ENCODE peak calls at places on chromosomes 2 and 18, in five cellular contexts. Y is endothelial cell of umbilical vein, F is tibial nerve, B is lower leg skin, E is A549. J is an unnamed sample.

GRCh38 chr2:105038383-105039061 is 653 bp downstream of the MRPS9 start:
- DNase-seq in Y (no peak), B (no peak), E (peak; percentile 1), F (no peak), J (peak; percentile 46)

GRCh38 chr2:149679286-149679685 is 91.7 kb upstream of the MMADHC start:
- DNase-seq in Y (no peak), E (peak; percentile 22), B (no peak), F (no peak), J (peak; percentile 37)

GRCh38 chr2:20593072-20594034 is 57.5 kb downstream of the HS1BP3 start:
- DNase-seq in E (peak; percentile 75), B (peak; percentile 87), Y (peak; percentile 73), F (peak; percentile 44), J (no peak)

GRCh38 chr2:105179469-105180372 is 61.8 kb upstream of the GPR45 start:
- DNase-seq in B (no peak), E (peak; percentile 86), Y (peak; percentile 77), F (no peak), J (peak; percentile 32)

GRCh38 chr18:9531791-9532410 is 56.6 kb downstream of the RALBP1 start:
- DNase-seq in Y (no peak), F (no peak), B (no peak), E (no peak), J (no peak)

GRCh38 chr18:57811477-57812125 is 8.5 kb upstream of the ATP8B1 start:
- DNase-seq in E (peak; percentile 39), F (no peak), B (no peak), Y (no peak), J (no peak)

GRCh38 chr2:155997538-155997937 is 335.0 kb downstream of the NR4A2 start:
- DNase-seq in Y (no peak), B (no peak), F (no peak), E (no peak), J (no peak)

GRCh38 chr2:182949572-182950189 is 83.2 kb upstream of the FRZB start:
- DNase-seq in B (no peak), E (peak; percentile 69), Y (peak; percentile 11), F (no peak), J (peak; percentile 87)

GRCh38 chr2:16546128-16546754 is 119.4 kb downstream of the CYRIA start:
- DNase-seq in E (peak; percentile 42), F (no peak), B (no peak), Y (peak; percentile 40), J (peak; percentile 51)

GRCh38 chr2:25814681-25815080 is 63.6 kb downstream of the ASXL2 start:
- DNase-seq in E (no peak), B (no peak), F (no peak), Y (no peak), J (peak; percentile 9)

GRCh38 chr2:8249769-8250168 is 432.1 kb upstream of the ID2 start:
- DNase-seq in B (no peak), Y (no peak), E (no peak), F (no peak), J (no peak)

GRCh38 chr18:41396861-41397260 is 558.2 kb upstream of the PIK3C3 start:
- DNase-seq in B (no peak), E (no peak), Y (no peak), F (no peak), J (no peak)

GRCh38 chr18:21262979-21263378 is 20.9 kb downstream of the GREB1L start:
- DNase-seq in E (no peak), B (no peak), Y (peak; percentile 13), F (no peak), J (no peak)

GRCh38 chr2:219475697-219476604 is 22.7 kb upstream of the GMPPA start:
- DNase-seq in B (peak; percentile 93), Y (peak; percentile 45), F (peak; percentile 49), E (peak; percentile 63), J (peak; percentile 65)

GRCh38 chr2:101995019-101995418 is 3.3 kb downstream of the IL1R2 start:
- DNase-seq in F (no peak), E (no peak), Y (no peak), B (no peak), J (no peak)

GRCh38 chr2:23464156-23464555 is 79.2 kb downstream of the KLHL29 start:
- DNase-seq in F (no peak), Y (no peak), E (no peak), B (peak; percentile 69), J (no peak)

GRCh38 chr2:118177932-118178331 is 89.7 kb downstream of the INSIG2 start:
- DNase-seq in Y (no peak), F (no peak), B (no peak), E (no peak), J (no peak)

GRCh38 chr2:115118306-115118705 is 675.9 kb downstream of the DPP10 start:
- DNase-seq in Y (no peak), F (no peak), B (no peak), E (no peak), J (no peak)

GRCh38 chr2:234136461-234136860 is 86.0 kb downstream of the SPP2 start:
- DNase-seq in Y (no peak), E (peak; percentile 53), F (no peak), B (no peak), J (no peak)

GRCh38 chr2:36446258-36446657 is 90.7 kb downstream of the CRIM1 start:
- DNase-seq in B (no peak), F (no peak), Y (no peak), E (no peak), J (no peak)

GRCh38 chr2:138238908-138239307 is 262.7 kb upstream of the SPOPL start:
- DNase-seq in B (no peak), F (no peak), Y (no peak), E (no peak), J (no peak)

GRCh38 chr2:98607741-98608117 is 583 bp downstream of the COA5 start:
- DNase-seq in F (no peak), B (no peak), E (no peak), Y (no peak), J (no peak)

GRCh38 chr2:47402555-47402804 is 476 bp upstream of the MSH2 start:
- DNase-seq in F (no peak), E (no peak), Y (no peak), B (no peak), J (no peak)

GRCh38 chr2:47404356-47404755 is 1.4 kb downstream of the MSH2 start:
- DNase-seq in E (no peak), B (peak; percentile 32), Y (no peak), F (no peak), J (peak; percentile 41)

GRCh38 chr2:47401789-47402554 is 984 bp upstream of the MSH2 start:
- DNase-seq in F (no peak), Y (no peak), B (peak; percentile 77), E (no peak), J (no peak)

GRCh38 chr2:47403829-47404228 is 873 bp downstream of the MSH2 start:
- DNase-seq in Y (no peak), F (no peak), E (peak; percentile 16), B (peak; percentile 68), J (peak; percentile 63)

DNA sequence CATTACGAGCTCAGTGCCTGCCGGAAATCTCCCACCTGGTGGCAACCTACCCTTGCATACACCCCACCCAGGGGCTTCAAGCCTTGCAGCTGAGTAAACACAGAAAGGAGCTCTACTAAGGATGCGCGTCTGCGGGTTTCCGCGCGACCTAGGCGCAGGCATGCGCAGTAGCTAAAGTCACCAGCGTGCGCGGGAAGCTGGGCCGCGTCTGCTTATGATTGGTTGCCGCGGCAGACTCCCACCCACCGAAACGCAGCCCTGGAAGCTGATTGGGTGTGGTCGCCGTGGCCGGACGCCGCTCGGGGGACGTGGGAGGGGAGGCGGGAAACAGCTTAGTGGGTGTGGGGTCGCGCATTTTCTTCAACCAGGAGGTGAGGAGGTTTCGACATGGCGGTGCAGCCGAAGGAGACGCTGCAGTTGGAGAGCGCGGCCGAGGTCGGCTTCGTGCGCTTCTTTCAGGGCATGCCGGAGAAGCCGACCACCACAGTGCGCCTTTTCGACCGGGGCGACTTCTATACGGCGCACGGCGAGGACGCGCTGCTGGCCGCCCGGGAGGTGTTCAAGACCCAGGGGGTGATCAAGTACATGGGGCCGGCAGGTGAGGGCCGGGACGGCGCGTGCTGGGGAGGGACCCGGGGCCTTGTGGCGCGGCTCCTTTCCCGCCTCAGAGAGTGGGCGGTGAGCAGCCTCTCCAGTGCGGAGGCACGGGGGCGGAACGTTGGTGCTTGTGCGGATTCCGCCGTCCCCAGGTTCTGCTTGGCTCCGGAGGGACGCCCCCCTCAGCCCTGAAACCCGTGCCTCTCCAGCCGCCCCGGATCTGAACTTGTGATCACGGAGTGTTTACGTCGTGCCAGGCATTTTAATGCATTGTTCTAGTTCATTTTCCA is at the start of gene MSH2:
- DNase-seq in F (peak; percentile 78), B (peak; percentile 98), E (peak; percentile 97), Y (peak; percentile 96), J (peak; percentile 95)
- TF ChIP-seq POLR2A in F (peak; percentile 28), B (no peak), E (peak; percentile 78), Y (peak; percentile 78), J (peak; percentile 72)

DNA sequence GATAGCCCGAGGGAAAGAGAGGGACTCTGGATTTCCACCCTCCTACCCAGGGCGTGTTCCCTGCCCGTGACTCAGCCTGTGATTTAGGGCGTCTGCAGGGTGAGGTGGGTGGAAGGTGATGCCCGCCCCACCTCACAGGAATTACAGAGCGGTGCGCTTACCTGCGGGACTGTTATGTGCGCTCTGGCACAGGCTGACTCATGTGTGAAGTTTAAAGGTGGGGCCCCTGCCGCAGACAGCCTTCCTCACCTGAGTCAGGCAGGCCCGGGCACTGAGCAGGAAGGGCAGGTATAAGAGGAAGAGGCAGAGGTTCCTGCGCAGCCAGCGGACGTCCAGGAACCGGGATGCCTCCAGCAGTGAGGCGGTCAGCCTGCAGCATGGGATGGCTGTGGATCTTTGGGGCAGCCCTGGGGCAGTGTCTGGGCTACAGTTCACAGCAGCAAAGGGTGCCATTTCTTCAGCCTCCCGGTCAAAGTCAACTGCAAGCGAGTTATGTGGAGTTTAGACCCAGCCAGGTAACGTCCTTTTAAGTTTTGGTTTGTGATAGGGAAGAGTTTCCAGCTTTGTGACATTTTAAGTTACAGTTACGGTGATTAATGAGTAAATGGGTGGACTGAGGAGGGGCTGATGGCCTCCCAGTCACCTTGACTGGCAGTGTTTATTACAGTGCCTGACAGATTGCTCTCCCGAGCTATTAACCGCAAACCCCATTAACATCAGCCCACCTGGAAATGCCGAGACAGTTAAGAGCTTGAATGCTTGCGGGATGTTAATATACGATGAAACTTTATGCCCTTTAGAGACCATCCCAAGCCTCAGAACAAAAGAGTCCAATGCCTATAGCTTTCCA is 141.6 kb upstream of the TTC39C start:
- DNase-seq in B (no peak), F (no peak), E (no peak), Y (no peak), J (no peak)
- TF ChIP-seq POLR2A in B (no peak), F (no peak), E (no peak), Y (no peak), J (no peak)

GRCh38 chr2:121649402-121649651 is at the start of gene CLASP1:
- DNase-seq in F (peak; percentile 90), B (peak; percentile 99), E (peak; percentile 98), Y (peak; percentile 97), J (peak; percentile 97)
- TF ChIP-seq POLR2A in F (peak; percentile 25), B (no peak), E (peak; percentile 32), Y (no peak), J (no peak)

DNA sequence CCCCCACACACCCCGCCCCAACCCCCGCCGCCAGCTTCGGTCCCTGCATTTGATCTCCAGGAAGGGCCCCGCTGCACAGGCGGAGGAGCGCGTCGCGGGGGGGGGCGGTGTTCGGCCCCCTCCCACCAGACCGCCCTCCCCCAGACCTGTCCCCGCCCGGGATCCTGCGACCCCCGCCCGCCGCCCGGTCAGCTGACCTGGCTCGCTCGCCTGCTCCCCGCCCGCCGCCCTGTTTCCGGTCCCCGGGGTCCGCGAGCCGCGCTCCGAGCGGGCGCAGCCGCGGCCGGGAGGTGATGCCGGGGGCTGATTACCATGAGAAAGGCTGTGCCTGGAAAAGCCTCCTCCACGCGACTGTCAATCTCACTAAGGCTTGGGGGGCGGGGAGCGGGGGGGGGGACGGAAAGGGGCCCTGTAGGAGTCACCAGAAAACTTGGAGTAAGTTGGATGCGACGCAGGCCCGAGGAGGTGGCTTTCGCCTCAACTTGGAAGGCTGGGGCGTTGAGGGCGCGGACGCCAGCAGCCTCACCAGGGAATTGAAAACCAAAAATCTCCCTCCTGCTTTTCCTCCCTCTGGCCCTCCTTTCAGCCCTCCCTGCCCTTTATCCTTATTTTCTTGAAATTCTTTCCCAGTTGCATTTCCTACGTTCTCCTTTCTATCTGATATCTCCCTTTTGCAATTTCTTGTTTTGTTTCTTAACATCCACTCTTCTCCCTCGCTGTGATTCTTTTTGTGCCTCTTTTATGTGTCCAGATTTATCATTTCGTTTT is 4.5 kb upstream of the ZEB2 start:
- DNase-seq in F (no peak), B (peak; percentile 93), E (no peak), Y (no peak), J (peak; percentile 54)
- TF ChIP-seq POLR2A in F (peak; percentile 46), B (no peak), E (no peak), Y (no peak), J (no peak)

J was measured in erythroblast.